ENCODE peak calls at places on chromosomes 6 and 20, in seven cellular contexts. One of them, this sample, is unnamed.

GRCh38 chr6:106360989-106361430 is 493 bp downstream of the CRYBG1 start:
- DNase-seq in pancreas: peak; percentile 79
- DNase-seq in fibroblast of mammary gland: no peak
- DNase-seq in astrocyte of the spinal cord: no peak
- DNase-seq in CD8-positive, alpha-beta T cell: peak; percentile 2
- DNase-seq in astrocyte of the cerebellum: no peak
- DNase-seq in foreskin fibroblast: no peak
- DNase-seq in this sample: no peak

GRCh38 chr6:81031429-81031828 is 721.1 kb downstream of the TENT5A start:
- DNase-seq in fibroblast of mammary gland: peak; percentile 18
- DNase-seq in astrocyte of the spinal cord: no peak
- DNase-seq in astrocyte of the cerebellum: no peak
- DNase-seq in foreskin fibroblast: no peak
- DNase-seq in pancreas: no peak
- DNase-seq in CD8-positive, alpha-beta T cell: no peak
- DNase-seq in this sample: peak; percentile 24

GRCh38 chr20:49594929-49595311 is 27.0 kb upstream of the PTGIS start:
- DNase-seq in pancreas: no peak
- DNase-seq in CD8-positive, alpha-beta T cell: no peak
- DNase-seq in foreskin fibroblast: no peak
- DNase-seq in fibroblast of mammary gland: no peak
- DNase-seq in astrocyte of the spinal cord: no peak
- DNase-seq in astrocyte of the cerebellum: no peak
- DNase-seq in this sample: no peak

GRCh38 chr6:39590994-39591393 is 134.2 kb downstream of the KIF6 start:
- DNase-seq in foreskin fibroblast: no peak
- DNase-seq in CD8-positive, alpha-beta T cell: no peak
- DNase-seq in astrocyte of the cerebellum: no peak
- DNase-seq in astrocyte of the spinal cord: no peak
- DNase-seq in fibroblast of mammary gland: no peak
- DNase-seq in pancreas: no peak
- DNase-seq in this sample: no peak

GRCh38 chr6:131948692-131949614 is 2.2 kb downstream of the CCN2 start:
- DNase-seq in fibroblast of mammary gland: peak; percentile 75
- DNase-seq in CD8-positive, alpha-beta T cell: no peak
- DNase-seq in foreskin fibroblast: peak; percentile 77
- DNase-seq in astrocyte of the spinal cord: peak; percentile 84
- DNase-seq in astrocyte of the cerebellum: peak; percentile 84
- DNase-seq in pancreas: no peak
- DNase-seq in this sample: peak; percentile 81

GRCh38 chr20:50380697-50381040 is 129.5 kb upstream of the PTPN1 start:
- DNase-seq in CD8-positive, alpha-beta T cell: no peak
- DNase-seq in astrocyte of the cerebellum: no peak
- DNase-seq in pancreas: no peak
- DNase-seq in foreskin fibroblast: peak; percentile 80
- DNase-seq in fibroblast of mammary gland: peak; percentile 68
- DNase-seq in astrocyte of the spinal cord: peak; percentile 26
- DNase-seq in this sample: peak; percentile 65

GRCh38 chr6:84554069-84554468 is 210.3 kb downstream of the TBX18 start:
- DNase-seq in fibroblast of mammary gland: peak; percentile 84
- DNase-seq in astrocyte of the spinal cord: no peak
- DNase-seq in CD8-positive, alpha-beta T cell: no peak
- DNase-seq in astrocyte of the cerebellum: no peak
- DNase-seq in pancreas: no peak
- DNase-seq in foreskin fibroblast: peak; percentile 81
- DNase-seq in this sample: peak; percentile 91

GRCh38 chr6:18990313-18990978 is 603.3 kb downstream of the RNF144B start:
- DNase-seq in pancreas: peak; percentile 89
- DNase-seq in CD8-positive, alpha-beta T cell: no peak
- DNase-seq in astrocyte of the cerebellum: no peak
- DNase-seq in fibroblast of mammary gland: peak; percentile 37
- DNase-seq in foreskin fibroblast: no peak
- DNase-seq in astrocyte of the spinal cord: peak; percentile 46
- DNase-seq in this sample: peak; percentile 5

GRCh38 chr6:36827261-36828079 is 11.8 kb downstream of the CPNE5 start:
- DNase-seq in astrocyte of the spinal cord: peak; percentile 90
- DNase-seq in fibroblast of mammary gland: peak; percentile 78
- DNase-seq in pancreas: no peak
- DNase-seq in foreskin fibroblast: peak; percentile 70
- DNase-seq in CD8-positive, alpha-beta T cell: no peak
- DNase-seq in astrocyte of the cerebellum: peak; percentile 78
- DNase-seq in this sample: peak; percentile 82

GRCh38 chr6:2976571-2977085 is 5.3 kb upstream of the SERPINB6 start:
- DNase-seq in astrocyte of the spinal cord: peak; percentile 78
- DNase-seq in astrocyte of the cerebellum: peak; percentile 62
- DNase-seq in CD8-positive, alpha-beta T cell: no peak
- DNase-seq in fibroblast of mammary gland: peak; percentile 93
- DNase-seq in foreskin fibroblast: peak; percentile 90
- DNase-seq in pancreas: no peak
- DNase-seq in this sample: peak; percentile 67

GRCh38 chr6:149317656-149318571 is at the start of gene TAB2:
- DNase-seq in astrocyte of the cerebellum: no peak
- DNase-seq in foreskin fibroblast: peak; percentile 48
- DNase-seq in astrocyte of the spinal cord: peak; percentile 23
- DNase-seq in pancreas: no peak
- DNase-seq in CD8-positive, alpha-beta T cell: peak; percentile 49
- DNase-seq in fibroblast of mammary gland: no peak
- DNase-seq in this sample: no peak

GRCh38 chr6:41371461-41371991 is 36.1 kb downstream of the NCR2 start:
- DNase-seq in foreskin fibroblast: peak; percentile 68
- DNase-seq in pancreas: peak; percentile 72
- DNase-seq in fibroblast of mammary gland: peak; percentile 20
- DNase-seq in astrocyte of the spinal cord: peak; percentile 49
- DNase-seq in astrocyte of the cerebellum: peak; percentile 12
- DNase-seq in CD8-positive, alpha-beta T cell: no peak
- DNase-seq in this sample: peak; percentile 25

GRCh38 chr6:44271914-44272313 is 1.7 kb downstream of the TMEM151B start:
- DNase-seq in CD8-positive, alpha-beta T cell: no peak
- DNase-seq in pancreas: peak; percentile 7
- DNase-seq in fibroblast of mammary gland: no peak
- DNase-seq in astrocyte of the cerebellum: no peak
- DNase-seq in foreskin fibroblast: no peak
- DNase-seq in astrocyte of the spinal cord: no peak
- DNase-seq in this sample: no peak

GRCh38 chr20:44586986-44587980 is 4.9 kb downstream of the PKIG start:
- DNase-seq in astrocyte of the cerebellum: no peak
- DNase-seq in foreskin fibroblast: peak; percentile 31
- DNase-seq in fibroblast of mammary gland: no peak
- DNase-seq in astrocyte of the spinal cord: no peak
- DNase-seq in pancreas: no peak
- DNase-seq in CD8-positive, alpha-beta T cell: no peak
- DNase-seq in this sample: no peak

GRCh38 chr20:37630993-37631392 is 62.8 kb upstream of the CTNNBL1 start:
- DNase-seq in pancreas: no peak
- DNase-seq in astrocyte of the cerebellum: no peak
- DNase-seq in foreskin fibroblast: no peak
- DNase-seq in astrocyte of the spinal cord: no peak
- DNase-seq in CD8-positive, alpha-beta T cell: no peak
- DNase-seq in fibroblast of mammary gland: no peak
- DNase-seq in this sample: no peak

GRCh38 chr6:138576303-138576702 is 77.0 kb upstream of the NHSL1 start:
- DNase-seq in astrocyte of the cerebellum: no peak
- DNase-seq in fibroblast of mammary gland: no peak
- DNase-seq in astrocyte of the spinal cord: no peak
- DNase-seq in foreskin fibroblast: no peak
- DNase-seq in pancreas: no peak
- DNase-seq in CD8-positive, alpha-beta T cell: no peak
- DNase-seq in this sample: no peak

DNA sequence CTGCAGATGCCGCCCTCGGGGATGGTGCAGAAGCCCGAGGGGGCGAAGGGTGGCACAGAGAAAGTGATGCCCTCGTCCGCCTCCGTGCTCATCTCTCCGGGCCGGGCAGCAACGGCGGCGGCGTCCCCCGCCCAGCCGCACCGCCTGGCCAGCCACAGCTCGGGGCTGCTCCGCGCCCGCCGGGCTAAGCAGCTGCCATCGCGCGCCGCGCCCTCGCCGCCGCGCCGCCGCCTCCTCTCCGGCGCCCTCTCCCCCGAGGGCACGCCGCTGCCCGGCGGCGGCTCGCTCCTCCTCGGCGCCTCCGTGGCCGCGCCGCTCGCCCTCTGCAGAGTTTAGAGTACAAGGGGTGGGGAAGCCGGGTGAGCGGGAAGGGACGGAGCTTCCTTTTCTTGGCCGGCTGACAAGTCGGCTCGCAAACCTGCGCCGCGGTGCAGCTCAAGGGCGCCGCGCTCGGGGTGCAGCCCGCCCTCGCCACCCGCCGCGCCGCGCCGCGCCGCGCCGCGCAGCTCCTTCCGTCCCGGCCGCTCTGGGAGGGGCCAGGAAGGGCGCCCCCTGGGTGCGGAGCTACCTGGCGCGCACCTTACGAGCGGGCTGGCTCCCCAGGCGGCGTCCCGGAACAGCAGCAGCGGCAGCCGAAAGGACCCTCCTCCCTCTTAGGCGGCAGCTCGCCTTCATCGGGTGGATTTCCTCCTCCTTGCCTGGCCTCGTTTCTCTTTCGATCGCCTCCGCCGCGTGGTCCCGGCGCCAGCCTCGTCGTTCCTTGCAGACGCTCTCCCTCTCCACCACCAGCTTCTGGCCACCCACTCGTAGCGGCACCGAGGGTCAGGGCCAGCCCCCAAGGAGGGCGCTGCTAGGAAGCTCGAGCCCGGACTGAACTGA is at the start of gene MAP3K5:
- DNase-seq in astrocyte of the spinal cord: peak; percentile 80
- DNase-seq in fibroblast of mammary gland: peak; percentile 75
- DNase-seq in pancreas: peak; percentile 95
- DNase-seq in CD8-positive, alpha-beta T cell: peak; percentile 89
- DNase-seq in foreskin fibroblast: peak; percentile 96
- DNase-seq in astrocyte of the cerebellum: no peak
- DNase-seq in this sample: peak; percentile 70
- TF ChIP-seq CTCF in astrocyte of the spinal cord: peak; percentile 46
- TF ChIP-seq CTCF in fibroblast of mammary gland: no peak
- TF ChIP-seq CTCF in pancreas: peak; percentile 6
- TF ChIP-seq CTCF in CD8-positive, alpha-beta T cell: peak; percentile 41
- TF ChIP-seq CTCF in foreskin fibroblast: peak; percentile 52
- TF ChIP-seq CTCF in astrocyte of the cerebellum: peak; percentile 20
- TF ChIP-seq CTCF in this sample: peak; percentile 54

GRCh38 chr6:56038764-56039163 is 163.4 kb upstream of the BMP5 start:
- DNase-seq in foreskin fibroblast: no peak
- DNase-seq in astrocyte of the cerebellum: no peak
- DNase-seq in fibroblast of mammary gland: no peak
- DNase-seq in pancreas: no peak
- DNase-seq in CD8-positive, alpha-beta T cell: no peak
- DNase-seq in astrocyte of the spinal cord: no peak
- DNase-seq in this sample: no peak

GRCh38 chr6:56037587-56037986 is 162.2 kb upstream of the BMP5 start:
- DNase-seq in astrocyte of the cerebellum: no peak
- DNase-seq in fibroblast of mammary gland: no peak
- DNase-seq in pancreas: no peak
- DNase-seq in astrocyte of the spinal cord: no peak
- DNase-seq in foreskin fibroblast: no peak
- DNase-seq in CD8-positive, alpha-beta T cell: no peak
- DNase-seq in this sample: peak; percentile 45

GRCh38 chr6:56041591-56041990 is 166.2 kb upstream of the BMP5 start:
- DNase-seq in astrocyte of the cerebellum: no peak
- DNase-seq in CD8-positive, alpha-beta T cell: no peak
- DNase-seq in pancreas: no peak
- DNase-seq in astrocyte of the spinal cord: no peak
- DNase-seq in fibroblast of mammary gland: no peak
- DNase-seq in foreskin fibroblast: no peak
- DNase-seq in this sample: no peak

GRCh38 chr6:56040875-56041274 is 165.5 kb upstream of the BMP5 start:
- DNase-seq in astrocyte of the spinal cord: peak; percentile 52
- DNase-seq in CD8-positive, alpha-beta T cell: no peak
- DNase-seq in pancreas: no peak
- DNase-seq in astrocyte of the cerebellum: no peak
- DNase-seq in fibroblast of mammary gland: peak; percentile 35
- DNase-seq in foreskin fibroblast: peak; percentile 28
- DNase-seq in this sample: peak; percentile 92

DNA sequence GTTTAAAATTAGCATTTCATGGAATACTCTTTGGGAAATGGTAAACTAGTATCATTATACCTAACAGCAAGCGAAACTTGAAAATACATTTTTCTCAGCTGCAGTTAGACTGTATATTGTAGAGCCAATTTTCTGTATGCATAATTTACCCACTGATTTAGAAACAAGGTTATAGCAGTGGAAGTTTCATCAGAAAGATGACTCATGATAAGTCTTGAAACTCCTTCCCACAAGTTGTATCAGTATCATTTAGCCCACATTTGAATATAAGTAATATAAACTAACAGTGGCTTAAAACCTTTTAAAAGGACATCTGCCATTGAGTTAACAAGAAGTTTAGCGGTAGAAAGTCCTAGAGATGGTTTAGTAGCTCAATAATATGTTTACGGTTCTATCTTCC is 164.9 kb upstream of the BMP5 start:
- DNase-seq in pancreas: no peak
- DNase-seq in astrocyte of the cerebellum: peak; percentile 36
- DNase-seq in fibroblast of mammary gland: peak; percentile 80
- DNase-seq in CD8-positive, alpha-beta T cell: no peak
- DNase-seq in foreskin fibroblast: peak; percentile 75
- DNase-seq in astrocyte of the spinal cord: peak; percentile 73
- DNase-seq in this sample: peak; percentile 82
- H3K4me3 ChIP-seq in pancreas: no peak overlapping the region
- H3K4me3 ChIP-seq in astrocyte of the cerebellum: no peak overlapping the region
- H3K4me3 ChIP-seq in fibroblast of mammary gland: no peak overlapping the region
- H3K4me3 ChIP-seq in CD8-positive, alpha-beta T cell: no peak overlapping the region
- H3K4me3 ChIP-seq in foreskin fibroblast: no peak overlapping the region
- H3K4me3 ChIP-seq in astrocyte of the spinal cord: no peak overlapping the region
- H3K4me3 ChIP-seq in this sample: no peak overlapping the region

GRCh38 chr6:47241742-47242482 is 67.8 kb downstream of the TNFRSF21 start:
- DNase-seq in fibroblast of mammary gland: peak; percentile 35
- DNase-seq in CD8-positive, alpha-beta T cell: no peak
- DNase-seq in astrocyte of the spinal cord: no peak
- DNase-seq in astrocyte of the cerebellum: no peak
- DNase-seq in pancreas: no peak
- DNase-seq in foreskin fibroblast: no peak
- DNase-seq in this sample: peak; percentile 32
- TF ChIP-seq CTCF in fibroblast of mammary gland: no peak
- TF ChIP-seq CTCF in CD8-positive, alpha-beta T cell: no peak
- TF ChIP-seq CTCF in astrocyte of the spinal cord: no peak
- TF ChIP-seq CTCF in astrocyte of the cerebellum: no peak
- TF ChIP-seq CTCF in pancreas: no peak
- TF ChIP-seq CTCF in foreskin fibroblast: no peak
- TF ChIP-seq CTCF in this sample: no peak

DNA sequence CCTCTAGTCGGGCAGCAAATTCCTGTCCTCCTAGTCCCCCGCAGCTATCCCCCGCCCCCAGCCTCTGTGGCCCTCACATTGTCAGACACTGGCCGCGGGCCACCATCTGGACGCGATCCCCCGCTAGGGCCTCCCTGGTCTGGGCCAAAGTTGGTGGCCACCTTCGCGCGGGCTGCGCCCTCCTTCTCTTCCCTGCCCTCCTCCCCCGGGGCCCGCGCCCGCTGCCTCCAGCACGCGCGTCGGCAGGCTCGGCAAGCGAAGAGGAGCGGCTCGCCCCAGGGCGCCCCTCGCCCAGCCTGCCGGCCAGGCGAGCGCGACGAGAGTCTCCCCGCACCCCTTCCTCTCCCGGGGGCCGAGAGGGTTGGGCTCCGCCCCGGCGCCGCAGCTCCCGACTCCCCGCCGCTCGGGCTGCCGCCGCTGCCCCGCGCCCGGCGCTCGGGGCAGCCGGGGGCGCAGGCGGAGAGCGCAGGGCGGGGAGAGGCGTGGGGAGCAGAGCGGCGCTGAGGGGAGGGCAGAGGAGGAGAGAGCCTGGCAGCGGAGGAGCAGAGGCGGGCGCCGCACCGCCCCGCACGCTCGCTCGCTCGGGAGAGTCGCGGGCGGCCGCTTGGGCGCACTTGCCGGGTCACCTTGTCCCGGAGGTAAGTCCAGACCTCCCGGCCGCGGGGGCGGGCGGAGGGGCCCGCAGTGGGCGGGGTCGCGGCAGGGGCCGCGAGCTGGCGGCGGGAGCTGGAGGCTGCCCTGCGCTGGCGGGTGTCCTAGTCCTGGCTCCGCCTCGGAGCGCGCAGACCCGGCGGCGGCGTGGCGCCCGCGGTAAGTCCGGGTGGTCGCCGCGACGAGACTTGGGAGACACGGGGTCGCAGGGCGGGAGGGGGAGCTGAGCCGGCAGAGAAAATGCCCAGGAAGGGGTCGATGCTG is at the start of gene SYNDIG1:
- DNase-seq in CD8-positive, alpha-beta T cell: no peak
- DNase-seq in foreskin fibroblast: peak; percentile 40
- DNase-seq in astrocyte of the spinal cord: peak; percentile 46
- DNase-seq in astrocyte of the cerebellum: no peak
- DNase-seq in fibroblast of mammary gland: no peak
- DNase-seq in pancreas: no peak
- DNase-seq in this sample: peak; percentile 24
- H3K4me3 ChIP-seq in CD8-positive, alpha-beta T cell: no peak within 1 kb of the TSS
- H3K4me3 ChIP-seq in foreskin fibroblast: peak within 1 kb of the TSS; percentile 22
- H3K4me3 ChIP-seq in astrocyte of the spinal cord: peak within 1 kb of the TSS; percentile 58
- H3K4me3 ChIP-seq in astrocyte of the cerebellum: peak within 1 kb of the TSS; percentile 56
- H3K4me3 ChIP-seq in fibroblast of mammary gland: no peak within 1 kb of the TSS
- H3K4me3 ChIP-seq in pancreas: peak within 1 kb of the TSS; percentile 16
- H3K4me3 ChIP-seq in this sample: peak within 1 kb of the TSS; percentile 65